ENCODE peak calls at places on chromosomes 12 and 14, in five cellular contexts. W is adrenal gland; N is caudate nucleus; C is T-helper 9 cell; J is stimulated activated CD8-positive, alpha-beta memory T cell treated with anti-CD3 and anti-CD28 coated beads, Interleukin-4, amount 100 ng/mL, for 1 hour. G is an unnamed sample.
A peak's percentile ranks its signal among the peaks of the same experiment; 100 is the strongest.

GRCh38 chr14:64720190-64720589 is 16.0 kb downstream of the PLEKHG3 start:
- DNase-seq in W (no peak), J (no peak), N (no peak), C (no peak), G (peak; percentile 91)

GRCh38 chr14:60310086-60310684 is 61.2 kb downstream of the PPM1A start:
- DNase-seq in N (no peak), C (no peak), W (no peak), J (no peak), G (no peak)

GRCh38 chr14:61418749-61419148 is 97.4 kb downstream of the PRKCH start:
- DNase-seq in C (no peak), N (no peak), J (no peak), W (no peak), G (no peak)

GRCh38 chr12:102462803-102463499 is 17.4 kb downstream of the IGF1 start:
- DNase-seq in N (no peak), W (no peak), C (no peak), J (no peak), G (no peak)

GRCh38 chr14:69105326-69105725 is 47.6 kb downstream of the DCAF5 start:
- DNase-seq in C (no peak), N (no peak), J (no peak), W (no peak), G (no peak)

GRCh38 chr14:99654235-99655000 is 9.5 kb downstream of the HHIPL1 start:
- DNase-seq in J (no peak), N (no peak), C (no peak), W (peak; percentile 83), G (peak; percentile 28)

GRCh38 chr12:117158096-117158495 is 32.2 kb downstream of the FBXO21 start:
- DNase-seq in N (no peak), C (no peak), W (no peak), J (no peak), G (no peak)

GRCh38 chr12:127803545-127803944 is 463.4 kb upstream of the TMEM132C start:
- DNase-seq in C (no peak), J (no peak), N (no peak), W (no peak), G (no peak)

GRCh38 chr12:92105110-92105509 is 40.5 kb downstream of the BTG1 start:
- DNase-seq in W (no peak), J (no peak), N (no peak), C (no peak), G (no peak)

GRCh38 chr12:14774944-14775651 is 28.2 kb downstream of the WBP11 start:
- DNase-seq in J (no peak), N (no peak), C (peak; percentile 10), W (peak; percentile 49), G (no peak)

GRCh38 chr12:55931317-55931779 is 386 bp downstream of the DGKA start:
- DNase-seq in J (no peak), C (no peak), N (no peak), W (no peak), G (no peak)

GRCh38 chr12:102957339-102958050 is at the start of gene ASCL1:
- DNase-seq in J (no peak), C (no peak), W (no peak), N (no peak), G (no peak)

GRCh38 chr12:123059501-123059900 is 79.0 kb downstream of the ARL6IP4 start:
- DNase-seq in N (no peak), W (no peak), C (no peak), J (no peak), G (no peak)

GRCh38 chr14:56816575-56817391 is 6.5 kb upstream of the OTX2 start:
- DNase-seq in W (no peak), N (no peak), C (no peak), J (no peak), G (no peak)

GRCh38 chr12:94198469-94198868 is 50.1 kb downstream of the PLXNC1 start:
- DNase-seq in W (no peak), C (no peak), J (no peak), N (no peak), G (no peak)

GRCh38 chr14:102258136-102258535 is 46.8 kb downstream of the MOK start:
- DNase-seq in C (no peak), W (no peak), N (no peak), J (no peak), G (no peak)

GRCh38 chr12:62793256-62794217 is 141.4 kb downstream of the PPM1H start:
- DNase-seq in W (peak; percentile 85), J (peak; percentile 53), C (peak; percentile 72), N (peak; percentile 39), G (peak; percentile 70)

GRCh38 chr12:76422878-76423438 is 74.7 kb upstream of the BBS10 start:
- DNase-seq in C (no peak), W (no peak), N (no peak), J (no peak), G (peak; percentile 4)

GRCh38 chr12:29782285-29782820 is 1.4 kb downstream of the TMTC1 start:
- DNase-seq in W (no peak), C (no peak), N (no peak), J (no peak), G (peak; percentile 4)

GRCh38 chr14:104317500-104317805 is 179.1 kb downstream of the KIF26A start:
- DNase-seq in W (no peak), J (no peak), N (no peak), C (no peak), G (no peak)

GRCh38 chr14:63039800-63040380 is 5.4 kb downstream of the KCNH5 start:
- DNase-seq in J (no peak), W (no peak), N (no peak), C (no peak), G (peak; percentile 28)

GRCh38 chr12:3792623-3793288 is 39.8 kb upstream of the CRACR2A start:
- DNase-seq in J (no peak), W (no peak), C (no peak), N (no peak), G (no peak)

GRCh38 chr14:92735344-92735743 is 13.1 kb downstream of the LGMN start:
- DNase-seq in W (no peak), C (no peak), J (no peak), N (no peak), G (no peak)

GRCh38 chr14:106883218-106883692 is 1356.9 kb downstream of the TMEM121 start:
- DNase-seq in C (peak; percentile 21), N (no peak), W (no peak), J (no peak), G (no peak)

GRCh38 chr14:52051861-52052260 is 17.0 kb downstream of the NID2 start:
- DNase-seq in N (no peak), J (no peak), W (no peak), C (no peak), G (no peak)

GRCh38 chr12:98057701-98058100 is 457.7 kb upstream of the TMPO start:
- DNase-seq in W (no peak), N (no peak), C (no peak), J (no peak), G (no peak)

GRCh38 chr14:90976076-90976475 is 84.4 kb downstream of the RPS6KA5 start:
- DNase-seq in J (no peak), N (no peak), W (no peak), C (no peak), G (no peak)

GRCh38 chr12:40300490-40300889 is 75.7 kb downstream of the LRRK2 start:
- DNase-seq in W (no peak), C (no peak), J (no peak), N (no peak), G (no peak)

GRCh38 chr12:54419088-54419887 is at the start of gene ITGA5:
- DNase-seq in N (no peak), C (peak; percentile 50), W (peak; percentile 88), J (no peak), G (peak; percentile 93)

GRCh38 chr12:125346361-125346760 is 281.1 kb downstream of the AACS start:
- DNase-seq in W (no peak), C (no peak), J (no peak), N (no peak), G (no peak)

GRCh38 chr14:53516261-53516774 is 363.2 kb upstream of the DDHD1 start:
- DNase-seq in C (no peak), N (no peak), J (no peak), W (no peak), G (no peak)

GRCh38 chr14:103745424-103745823 is 29.8 kb downstream of the ZFYVE21 start:
- DNase-seq in C (no peak), N (no peak), J (no peak), W (no peak), G (no peak)

GRCh38 chr14:43438056-43438455 is 1069.0 kb downstream of the FSCB start:
- DNase-seq in J (no peak), C (no peak), N (no peak), W (no peak), G (no peak)

GRCh38 chr12:104212516-104212915 is 3.1 kb upstream of the TXNRD1 start:
- DNase-seq in W (no peak), N (no peak), C (no peak), J (no peak), G (no peak)

GRCh38 chr12:3641428-3641883 is 111.5 kb downstream of the CRACR2A start:
- DNase-seq in W (no peak), C (no peak), J (no peak), N (no peak), G (peak; percentile 51)

GRCh38 chr12:47190271-47190750 is 110.6 kb upstream of the AMIGO2 start:
- DNase-seq in N (no peak), J (no peak), W (no peak), C (no peak), G (peak; percentile 37)